ENCODE peak calls at places on chromosomes 6 and 20, in five cellular contexts. O, R, W, Y and U are unnamed samples.

GRCh38 chr6:4644962-4645361 is 131.2 kb upstream of the CDYL start:
- DNase-seq in O (no peak), R (no peak), W (peak; percentile 39), Y (no peak), U (no peak)

GRCh38 chr6:142420822-142421221 is 119.0 kb downstream of the ADGRG6 start:
- DNase-seq in O (no peak), R (no peak), W (no peak), Y (no peak), U (no peak)

GRCh38 chr6:121897337-121897760 is 461.9 kb downstream of the GJA1 start:
- DNase-seq in O (no peak), R (no peak), W (no peak), Y (no peak), U (no peak)

GRCh38 chr6:20444786-20445271 is 43.1 kb downstream of the E2F3 start:
- DNase-seq in O (no peak), R (no peak), W (no peak), Y (no peak), U (no peak)

GRCh38 chr6:137660296-137660731 is 166.1 kb upstream of the OLIG3 start:
- DNase-seq in O (no peak), R (no peak), W (no peak), Y (no peak), U (no peak)

GRCh38 chr20:11204926-11205768 is 531.3 kb upstream of the JAG1 start:
- DNase-seq in O (no peak), R (no peak), W (peak; percentile 54), Y (peak; percentile 13), U (peak; percentile 66)

GRCh38 chr20:46122071-46122470 is 4.0 kb downstream of the CD40 start:
- DNase-seq in O (no peak), R (no peak), W (peak; percentile 43), Y (no peak), U (no peak)

GRCh38 chr20:43603124-43603523 is 12.4 kb downstream of the IFT52 start:
- DNase-seq in O (no peak), R (no peak), W (no peak), Y (no peak), U (no peak)

GRCh38 chr6:170057034-170057734 is 233.7 kb downstream of the DLL1 start:
- DNase-seq in O (no peak), R (no peak), W (no peak), Y (no peak), U (no peak)

GRCh38 chr6:138162104-138162946 is 586 bp downstream of the ARFGEF3 start:
- DNase-seq in O (no peak), R (peak; percentile 50), W (no peak), Y (no peak), U (no peak)

GRCh38 chr6:12813321-12813720 is 96.8 kb downstream of the PHACTR1 start:
- DNase-seq in O (no peak), R (no peak), W (no peak), Y (no peak), U (no peak)

GRCh38 chr6:99369533-99369932 is 20.1 kb upstream of the FAXC start:
- DNase-seq in O (no peak), R (no peak), W (no peak), Y (no peak), U (no peak)

GRCh38 chr20:44615169-44615791 is 32.9 kb downstream of the PKIG start:
- DNase-seq in O (no peak), R (no peak), W (no peak), Y (no peak), U (no peak)

GRCh38 chr6:28880894-28881780 is 42.6 kb downstream of the TRIM27 start:
- DNase-seq in O (peak; percentile 47), R (peak; percentile 74), W (peak; percentile 72), Y (peak; percentile 30), U (peak; percentile 67)

GRCh38 chr20:48035961-48036731 is 250.9 kb upstream of the SULF2 start:
- DNase-seq in O (no peak), R (no peak), W (no peak), Y (no peak), U (no peak)

GRCh38 chr6:112879920-112880413 is 532.8 kb downstream of the RFPL4B start:
- DNase-seq in O (no peak), R (peak; percentile 45), W (peak; percentile 61), Y (no peak), U (peak; percentile 40)

GRCh38 chr6:2733324-2733723 is 17.4 kb downstream of the MYLK4 start:
- DNase-seq in O (peak; percentile 3), R (no peak), W (no peak), Y (no peak), U (peak; percentile 61)

GRCh38 chr6:166406197-166406596 is 23.5 kb upstream of the MPC1 start:
- DNase-seq in O (no peak), R (no peak), W (no peak), Y (no peak), U (no peak)

GRCh38 chr6:134373282-134373922 is 55.5 kb upstream of the SGK1 start:
- DNase-seq in O (no peak), R (no peak), W (no peak), Y (peak; percentile 49), U (no peak)

GRCh38 chr6:6320901-6321300 is 439 bp upstream of the F13A1 start:
- DNase-seq in O (no peak), R (no peak), W (no peak), Y (no peak), U (no peak)

GRCh38 chr20:9220874-9221547 is 152.1 kb downstream of the PLCB4 start:
- DNase-seq in O (no peak), R (no peak), W (no peak), Y (no peak), U (no peak)

GRCh38 chr6:9848094-9848493 is 566.8 kb downstream of the TFAP2A start:
- DNase-seq in O (no peak), R (no peak), W (no peak), Y (no peak), U (no peak)

GRCh38 chr6:95431637-95432228 is 145.6 kb upstream of the MANEA start:
- DNase-seq in O (no peak), R (no peak), W (peak; percentile 34), Y (peak; percentile 1), U (no peak)

GRCh38 chr20:17992224-17992637 is 23.4 kb downstream of the MGME1 start:
- DNase-seq in O (no peak), R (no peak), W (no peak), Y (no peak), U (no peak)

GRCh38 chr20:51800132-51800721 is 2.1 kb downstream of the SALL4 start:
- DNase-seq in O (peak; percentile 6), R (no peak), W (peak; percentile 84), Y (no peak), U (peak; percentile 57)

GRCh38 chr6:25050356-25050755 is 114.6 kb upstream of the RIPOR2 start:
- DNase-seq in O (no peak), R (no peak), W (no peak), Y (peak; percentile 48), U (no peak)

GRCh38 chr6:117483645-117484016 is 1.2 kb downstream of the DCBLD1 start:
- DNase-seq in O (no peak), R (no peak), W (no peak), Y (no peak), U (no peak)

GRCh38 chr6:148677594-148678476 is 69.0 kb upstream of the UST start:
- DNase-seq in O (no peak), R (no peak), W (no peak), Y (no peak), U (no peak)

GRCh38 chr6:111769365-111770127 is 103.7 kb downstream of the FYN start:
- DNase-seq in O (no peak), R (no peak), W (no peak), Y (no peak), U (no peak)